ENCODE peak calls at places on chromosome 15, in eight cellular contexts. B is AG10803, T is dorsolateral prefrontal cortex, F is mucosa of descending colon, D is heart left ventricle, J is heart right ventricle, H is BJ, Z is cardiac muscle cell. Q is an unnamed sample.

GRCh38 chr15:91946914-91947313 is 93.4 kb downstream of the SLCO3A1 start:
- DNase-seq in T (no peak), B (no peak), Z (no peak), J (peak), H (no peak), D (peak), F (no peak), Q (no peak)

GRCh38 chr15:52653451-52653964 is 25.7 kb downstream of the ATOSA start:
- DNase-seq in T (no peak), B (peak), J (no peak), F (no peak), D (no peak), Z (peak), H (no peak), Q (no peak)

GRCh38 chr15:49164865-49165264 is 5.2 kb upstream of the GALK2 start:
- DNase-seq in Z (no peak), T (no peak), J (no peak), F (no peak), D (no peak), B (no peak), H (no peak), Q (no peak)

GRCh38 chr15:70050970-70051369 is 46.7 kb downstream of the TLE3 start:
- DNase-seq in F (no peak), T (no peak), D (peak), B (no peak), H (no peak), Z (no peak), J (no peak), Q (no peak)

GRCh38 chr15:88631464-88632028 is 7.3 kb upstream of the ISG20 start:
- DNase-seq in F (no peak), B (no peak), H (no peak), Z (no peak), T (no peak), D (no peak), J (no peak), Q (no peak)

GRCh38 chr15:96585634-96586386 is 255.3 kb downstream of the NR2F2 start:
- DNase-seq in Z (no peak), T (no peak), B (peak), D (no peak), J (no peak), F (no peak), H (peak), Q (no peak)

GRCh38 chr15:63165166-63165859 is 8.0 kb upstream of the RPS27L start:
- DNase-seq in Z (no peak), F (no peak), H (no peak), T (no peak), J (no peak), D (no peak), B (peak), Q (no peak)

GRCh38 chr15:98920091-98920880 is 87.3 kb downstream of the PGPEP1L start:
- DNase-seq in T (no peak), J (no peak), F (no peak), H (no peak), B (no peak), D (no peak), Z (no peak), Q (no peak)

GRCh38 chr15:100592898-100593297 is 9.1 kb downstream of the LINS1 start:
- DNase-seq in D (no peak), F (no peak), T (no peak), Z (no peak), B (no peak), H (no peak), J (no peak), Q (no peak)

GRCh38 chr15:51970981-51971352 is 611 bp downstream of the LEO1 start:
- DNase-seq in H (no peak), Z (no peak), T (no peak), D (no peak), F (no peak), B (peak), J (no peak), Q (no peak)

GRCh38 chr15:77865106-77865630 is 212.3 kb downstream of the TBC1D2B start:
- DNase-seq in F (no peak), D (no peak), H (no peak), Z (no peak), T (no peak), J (no peak), B (no peak), Q (no peak)

GRCh38 chr15:73697033-73697467 is 12.9 kb downstream of the CD276 start:
- DNase-seq in T (peak), J (peak), Z (peak), F (peak), B (peak), H (no peak), D (peak), Q (peak)

GRCh38 chr15:70767668-70768067 is 4.3 kb upstream of the UACA start:
- DNase-seq in D (no peak), J (no peak), Z (no peak), B (no peak), F (no peak), T (no peak), H (no peak), Q (no peak)

GRCh38 chr15:62145015-62145735 is 19.9 kb downstream of the C2CD4B start:
- DNase-seq in H (no peak), D (no peak), F (no peak), T (no peak), Z (no peak), J (no peak), B (no peak), Q (no peak)

GRCh38 chr15:52303093-52303772 is 7.6 kb upstream of the MYO5C start:
- DNase-seq in F (no peak), B (no peak), T (no peak), H (no peak), D (no peak), Z (no peak), J (no peak), Q (no peak)

GRCh38 chr15:62769604-62770003 is 272.9 kb upstream of the TPM1 start:
- DNase-seq in F (no peak), Z (no peak), T (no peak), D (no peak), B (peak), J (no peak), H (no peak), Q (no peak)

GRCh38 chr15:46815765-46816164 is 901.5 kb upstream of the SEMA6D start:
- DNase-seq in D (peak), F (no peak), B (no peak), Z (peak), J (peak), T (no peak), H (no peak), Q (no peak)

GRCh38 chr15:68791431-68792283 is 29.0 kb downstream of the ANP32A start:
- DNase-seq in Z (no peak), F (no peak), B (no peak), T (no peak), H (no peak), D (no peak), J (no peak), Q (no peak)

GRCh38 chr15:42313463-42313862 is 40.2 kb upstream of the TMEM87A start:
- DNase-seq in J (no peak), D (no peak), T (no peak), Z (peak), H (no peak), F (no peak), B (no peak), Q (no peak)

GRCh38 chr15:90338483-90338980 is 13.6 kb upstream of the ZNF774 start:
- DNase-seq in J (no peak), Z (no peak), D (no peak), B (no peak), T (no peak), F (no peak), H (no peak), Q (no peak)

GRCh38 chr15:90337256-90337655 is 14.8 kb upstream of the ZNF774 start:
- DNase-seq in B (peak), T (no peak), J (no peak), F (no peak), D (no peak), H (no peak), Z (no peak), Q (no peak)

GRCh38 chr15:90342655-90343054 is 9.4 kb upstream of the ZNF774 start:
- DNase-seq in H (no peak), B (no peak), J (no peak), F (no peak), D (no peak), Z (peak), T (no peak), Q (no peak)

GRCh38 chr15:90343391-90343790 is 8.7 kb upstream of the ZNF774 start:
- DNase-seq in D (peak), H (no peak), T (no peak), Z (no peak), J (no peak), F (no peak), B (no peak), Q (no peak)

GRCh38 chr15:90340345-90340744 is 11.7 kb upstream of the ZNF774 start:
- DNase-seq in Z (no peak), B (no peak), T (no peak), F (peak), D (no peak), J (no peak), H (no peak), Q (no peak)
- TF ChIP-seq CTCF in Z (no peak), B (no peak), T (no peak), F (no peak), D (no peak), J (no peak), H (no peak), Q (no peak)

GRCh38 chr15:33730815-33731214 is 237.5 kb upstream of the CHRM5 start:
- DNase-seq in F (no peak), H (no peak), Z (no peak), D (no peak), T (no peak), B (no peak), J (no peak), Q (no peak)

GRCh38 chr15:33724321-33725036 is 243.8 kb upstream of the CHRM5 start:
- DNase-seq in T (no peak), F (no peak), D (no peak), H (no peak), J (no peak), B (no peak), Z (peak), Q (no peak)

GRCh38 chr15:33735143-33735542 is 233.2 kb upstream of the CHRM5 start:
- DNase-seq in J (no peak), T (no peak), B (no peak), Z (no peak), D (no peak), F (no peak), H (no peak), Q (no peak)

DNA sequence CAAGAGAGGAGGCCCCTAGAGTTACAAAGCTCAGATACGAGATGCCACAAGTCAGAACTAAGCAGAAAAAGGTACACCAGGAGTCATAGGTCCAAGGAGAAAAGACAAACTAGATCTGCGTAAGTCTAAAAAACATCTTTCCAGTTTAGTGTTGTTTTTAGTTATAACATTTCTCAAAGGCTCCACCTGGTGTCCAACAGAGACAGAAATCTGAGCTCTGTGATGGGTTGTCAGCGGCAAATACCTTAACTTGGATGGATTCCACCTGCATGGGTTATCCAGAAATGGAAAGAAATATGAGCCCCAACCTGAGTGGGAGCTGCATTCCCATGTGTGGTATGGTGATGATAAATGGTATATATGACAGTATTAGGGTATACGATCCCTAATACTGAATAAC is 238.6 kb upstream of the CHRM5 start:
- DNase-seq in F (no peak), H (no peak), Z (peak), J (no peak), D (no peak), T (no peak), B (no peak), Q (no peak)
- TF ChIP-seq CTCF in F (no peak), H (peak), Z (no peak), J (no peak), D (no peak), T (no peak), B (no peak), Q (no peak)

GRCh38 chr15:29864501-29864900 is 42.2 kb upstream of the TJP1 start:
- DNase-seq in T (no peak), Z (no peak), H (no peak), B (no peak), F (no peak), J (no peak), D (no peak), Q (no peak)
- TF ChIP-seq CTCF in T (no peak), Z (no peak), H (no peak), B (no peak), F (no peak), J (no peak), D (no peak), Q (no peak)

GRCh38 chr15:67329984-67330733 is 75.6 kb downstream of the IQCH start:
- DNase-seq in D (no peak), F (no peak), Z (no peak), B (peak), H (no peak), J (no peak), T (no peak), Q (no peak)

GRCh38 chr15:67331676-67332075 is 77.1 kb downstream of the IQCH start:
- DNase-seq in F (no peak), Z (peak), D (peak), H (no peak), T (no peak), J (peak), B (peak), Q (no peak)

GRCh38 chr15:67335534-67336222 is 81.1 kb downstream of the IQCH start:
- DNase-seq in T (no peak), H (no peak), D (no peak), J (no peak), B (no peak), F (no peak), Z (no peak), Q (no peak)

GRCh38 chr15:67340630-67341029 is 86.0 kb downstream of the IQCH start:
- DNase-seq in J (no peak), Z (no peak), D (no peak), T (no peak), B (no peak), H (no peak), F (no peak), Q (no peak)

DNA sequence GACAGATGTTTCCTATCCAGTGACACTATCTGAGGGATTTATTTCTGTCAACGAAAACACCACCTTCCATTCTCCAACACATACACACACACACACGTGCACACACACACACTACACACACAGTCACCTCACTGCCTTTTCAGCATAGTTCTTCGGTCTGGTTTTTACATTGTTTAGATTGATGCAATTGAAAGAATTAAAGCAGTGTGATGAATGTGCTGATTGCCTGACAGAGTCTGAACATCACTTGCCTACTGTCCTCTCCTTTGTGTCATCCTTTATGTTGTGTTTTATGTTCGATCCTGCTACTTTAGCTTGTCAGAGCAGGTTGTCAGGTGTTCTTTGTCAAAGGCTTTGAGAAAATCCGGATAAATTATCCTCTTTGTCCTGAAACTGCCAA is 80.4 kb downstream of the IQCH start:
- DNase-seq in J (no peak), F (no peak), Z (no peak), B (no peak), H (no peak), D (no peak), T (no peak), Q (no peak)
- TF ChIP-seq CTCF in J (no peak), F (no peak), Z (no peak), B (no peak), H (no peak), D (no peak), T (no peak), Q (no peak)

GRCh38 chr15:80835338-80835737 is 56.2 kb downstream of the CEMIP start:
- DNase-seq in B (no peak), T (no peak), Z (no peak), D (no peak), J (no peak), F (no peak), H (no peak), Q (no peak)
- TF ChIP-seq CTCF in B (peak), T (no peak), Z (peak), D (no peak), J (no peak), F (no peak), H (peak), Q (no peak)

GRCh38 chr15:44836094-44836493 is 99.8 kb downstream of the TRIM69 start:
- DNase-seq in F (no peak), T (no peak), J (no peak), D (no peak), H (no peak), B (no peak), Z (no peak), Q (no peak)
- TF ChIP-seq CTCF in F (no peak), T (no peak), J (no peak), D (no peak), H (no peak), B (no peak), Z (no peak), Q (no peak)

DNA sequence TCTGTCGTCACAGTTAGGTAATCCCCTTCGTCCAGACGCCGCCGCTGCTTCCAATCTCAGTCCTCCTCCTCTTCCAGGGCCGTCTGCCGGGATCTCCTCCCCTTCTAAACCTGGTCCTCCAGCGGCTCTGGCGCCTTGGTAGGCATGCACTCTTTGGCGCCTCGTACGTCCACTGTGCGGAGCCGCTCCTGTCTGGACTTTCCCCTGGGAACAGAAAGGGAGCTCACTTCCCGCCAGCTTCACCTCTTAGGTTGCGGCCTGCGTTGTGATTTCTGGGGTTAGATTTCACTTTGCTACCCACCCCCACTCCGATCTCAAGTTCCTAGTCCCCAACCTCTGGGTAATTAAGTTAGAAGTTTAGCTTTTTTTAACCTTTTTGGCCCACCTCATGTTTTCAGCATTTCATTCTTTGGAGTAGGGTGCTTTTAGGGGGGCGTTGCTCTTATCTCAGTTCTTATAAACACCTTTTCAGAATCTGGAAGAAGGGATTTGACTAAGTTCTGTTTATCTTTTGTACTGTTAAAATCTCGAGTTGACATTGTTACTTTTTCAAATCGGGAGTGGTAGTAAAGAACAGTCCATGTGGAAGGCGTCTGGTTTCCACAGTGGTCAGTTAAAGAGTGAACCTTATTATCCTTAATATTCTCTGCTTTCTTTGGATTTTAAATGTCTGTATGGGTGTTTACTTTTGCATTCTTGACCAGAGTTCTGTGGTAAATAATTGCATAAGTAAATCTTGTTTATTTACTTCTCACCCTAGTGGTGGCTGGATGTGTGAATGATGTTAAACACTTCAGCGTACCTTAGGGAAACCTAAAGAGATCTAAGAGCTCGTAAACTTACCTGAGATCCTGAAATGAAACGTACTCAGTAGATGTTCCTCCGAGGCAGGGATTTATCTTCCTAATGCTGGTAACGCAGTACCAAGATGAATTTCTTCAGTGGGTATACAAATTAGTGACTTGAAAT is 611 bp downstream of the CTDSPL2 start:
- DNase-seq in H (no peak), B (peak), Z (peak), J (no peak), D (no peak), T (no peak), F (no peak), Q (no peak)
- TF ChIP-seq CTCF in H (peak), B (peak), Z (no peak), J (no peak), D (no peak), T (no peak), F (no peak), Q (no peak)

DNA sequence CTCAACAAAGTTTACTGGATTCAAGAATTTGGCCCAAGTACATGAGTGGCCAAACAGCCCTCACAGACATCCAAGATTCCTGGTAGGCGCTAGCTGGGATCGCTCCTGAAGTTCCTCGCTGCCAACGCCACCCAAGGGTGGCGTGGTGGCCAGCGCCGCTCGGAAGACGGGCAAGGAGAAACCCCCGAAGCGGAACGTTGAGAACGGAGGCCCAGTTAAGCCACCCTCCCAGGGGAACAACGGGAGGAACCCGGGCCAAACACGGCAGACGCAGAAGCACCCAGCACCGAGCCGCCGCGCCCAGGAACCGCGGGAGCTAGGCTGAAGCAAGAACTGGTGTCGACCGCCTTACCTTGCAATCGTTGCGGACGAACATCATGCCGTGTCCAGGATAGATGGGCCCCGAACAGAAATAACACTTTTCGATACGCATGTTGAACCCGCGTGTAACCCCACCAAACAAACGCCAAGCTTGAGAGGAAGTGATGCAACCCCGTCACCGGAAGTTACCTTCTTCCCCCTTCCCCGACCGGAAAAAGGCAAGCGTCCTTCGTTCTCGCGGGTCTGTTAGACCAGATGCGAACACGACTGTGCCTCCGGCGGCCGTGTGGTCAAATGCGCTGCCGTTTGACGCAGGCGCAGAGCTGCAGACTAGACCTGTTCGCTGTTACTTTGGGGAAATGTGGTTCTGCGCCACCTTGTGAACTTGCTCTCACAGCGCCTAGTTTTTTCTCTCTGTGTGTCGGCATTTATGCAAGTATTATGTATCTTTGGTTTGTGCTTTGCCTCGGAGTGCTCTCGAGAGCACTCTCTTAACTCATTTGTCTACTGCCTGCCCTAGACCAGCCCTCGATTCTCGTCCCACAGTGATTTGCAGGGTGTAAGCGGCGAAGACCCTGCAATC is at the start of gene RSL24D1:
- DNase-seq in B (peak), Z (peak), T (peak), J (peak), F (peak), D (peak), H (peak), Q (peak)
- TF ChIP-seq CTCF in B (peak), Z (peak), T (peak), J (peak), F (peak), D (no peak), H (peak), Q (no peak)

Q was measured in omental fat pad.